ENCODE peak calls at places on chromosomes 4 and X, in eight cellular contexts. K is stomach; L is lower lobe of right lung; U is CD8-positive, alpha-beta memory T cell; J is A549; N is PC-3; R is upper lobe of right lung; P is right lobe of liver. Q is an unnamed sample.

GRCh38 chr4:139493176-139493575 is 39.3 kb downstream of the RAB33B start:
- DNase-seq in K (no peak), L (no peak), U (no peak), J (no peak), N (no peak), R (no peak), P (no peak), Q (no peak)

GRCh38 chrX:18961686-18962085 is 22.2 kb downstream of the PHKA2 start:
- DNase-seq in K (no peak), L (no peak), U (no peak), J (no peak), N (no peak), R (no peak), P (no peak), Q (no peak)

GRCh38 chr4:148893095-148893494 is 450.9 kb upstream of the NR3C2 start:
- DNase-seq in K (peak), L (no peak), U (no peak), J (no peak), N (no peak), R (no peak), P (no peak), Q (no peak)

GRCh38 chrX:56113785-56114436 is 118.2 kb upstream of the KLF8 start:
- DNase-seq in K (no peak), L (no peak), U (no peak), J (no peak), N (peak), R (peak), P (no peak), Q (no peak)

GRCh38 chr4:113116414-113117345 is 67.2 kb downstream of the ANK2 start:
- DNase-seq in K (no peak), L (no peak), U (no peak), J (no peak), N (no peak), R (no peak), P (no peak), Q (no peak)

GRCh38 chrX:32530802-32531403 is 680.4 kb downstream of the DMD start:
- DNase-seq in K (no peak), L (no peak), U (no peak), J (peak), N (peak), R (no peak), P (no peak), Q (no peak)

GRCh38 chr4:93791570-93792195 is 36.9 kb upstream of the ATOH1 start:
- DNase-seq in K (peak), L (peak), U (no peak), J (peak), N (peak), R (no peak), P (no peak), Q (peak)

GRCh38 chr4:94976371-94977011 is 218.7 kb downstream of the BMPR1B start:
- DNase-seq in K (no peak), L (no peak), U (no peak), J (peak), N (peak), R (no peak), P (no peak), Q (no peak)

GRCh38 chr4:44632089-44632488 is 19.3 kb downstream of the YIPF7 start:
- DNase-seq in K (no peak), L (no peak), U (no peak), J (no peak), N (peak), R (no peak), P (no peak), Q (no peak)

GRCh38 chr4:168511780-168512467 is 15.1 kb downstream of the PALLD start:
- DNase-seq in K (no peak), L (no peak), U (peak), J (no peak), N (no peak), R (no peak), P (no peak), Q (no peak)

GRCh38 chrX:105821471-105822081 is 763 bp upstream of the NRK start:
- DNase-seq in K (no peak), L (peak), U (no peak), J (no peak), N (peak), R (peak), P (peak), Q (no peak)

GRCh38 chr4:84503495-84504437 is 4.7 kb upstream of the NKX6-1 start:
- DNase-seq in K (no peak), L (no peak), U (no peak), J (peak), N (peak), R (no peak), P (no peak), Q (peak)

GRCh38 chr4:93688978-93689377 is 139.6 kb upstream of the ATOH1 start:
- DNase-seq in K (no peak), L (no peak), U (no peak), J (no peak), N (no peak), R (no peak), P (no peak), Q (no peak)

GRCh38 chr4:77706717-77707116 is 101.1 kb downstream of the CXCL13 start:
- DNase-seq in K (no peak), L (no peak), U (no peak), J (no peak), N (no peak), R (no peak), P (no peak), Q (no peak)

GRCh38 chr4:78720994-78721677 is 55.0 kb upstream of the BMP2K start:
- DNase-seq in K (no peak), L (no peak), U (no peak), J (no peak), N (no peak), R (no peak), P (no peak), Q (peak)

GRCh38 chr4:122798101-122798500 is 28.5 kb upstream of the FGF2 start:
- DNase-seq in K (no peak), L (no peak), U (no peak), J (peak), N (no peak), R (no peak), P (no peak), Q (peak)

GRCh38 chr4:126470862-126471261 is 1156.1 kb downstream of the FAT4 start:
- DNase-seq in K (no peak), L (no peak), U (no peak), J (no peak), N (peak), R (no peak), P (no peak), Q (no peak)

GRCh38 chr4:126479709-126480108 is 1153.0 kb upstream of the INTU start:
- DNase-seq in K (no peak), L (no peak), U (no peak), J (no peak), N (no peak), R (no peak), P (no peak), Q (no peak)

DNA sequence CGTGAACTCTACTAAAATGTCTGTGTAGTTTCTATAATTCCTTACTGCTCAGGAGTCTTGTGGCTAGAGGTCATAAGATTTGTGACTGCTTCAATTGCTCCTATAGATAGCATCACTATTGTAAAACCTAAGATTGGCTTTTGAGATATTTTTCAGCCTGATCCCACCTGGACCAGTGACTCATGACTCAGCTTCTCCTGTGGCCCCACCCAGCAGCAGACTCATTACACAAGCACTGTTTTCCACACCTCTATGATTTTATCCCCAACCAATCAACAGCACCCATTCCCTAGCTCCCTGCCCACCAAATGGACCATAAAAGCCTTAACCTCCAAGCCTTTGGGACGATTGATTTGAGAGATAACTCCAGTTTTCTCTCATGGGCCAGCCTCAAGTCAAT is 1157.0 kb upstream of the INTU start:
- DNase-seq in K (no peak), L (no peak), U (no peak), J (no peak), N (no peak), R (no peak), P (no peak), Q (no peak)
- H3K27ac ChIP-seq in K (no peak), L (no peak), U (no peak), J (no peak), N (no peak), R (no peak), P (no peak), Q (no peak)

GRCh38 chrX:154375156-154375504 is 696 bp upstream of the FLNA start:
- DNase-seq in K (no peak), L (no peak), U (no peak), J (no peak), N (no peak), R (no peak), P (no peak), Q (no peak)
- H3K4me3 ChIP-seq in K (peak), L (peak), U (no peak), J (peak), N (peak), R (peak), P (no peak), Q (peak)

GRCh38 chrX:155954793-155955192 is 42.7 kb upstream of the IL9R start:
- DNase-seq in K (no peak), L (no peak), U (no peak), J (no peak), N (no peak), R (no peak), P (no peak), Q (no peak)

GRCh38 chrX:155953055-155953454 is 44.4 kb upstream of the IL9R start:
- DNase-seq in K (no peak), L (no peak), U (no peak), J (no peak), N (no peak), R (no peak), P (no peak), Q (no peak)

GRCh38 chrX:155951237-155951789 is 46.2 kb upstream of the IL9R start:
- DNase-seq in K (no peak), L (no peak), U (no peak), J (no peak), N (no peak), R (no peak), P (peak), Q (no peak)

GRCh38 chrX:155949098-155949497 is 48.4 kb upstream of the IL9R start:
- DNase-seq in K (no peak), L (no peak), U (no peak), J (no peak), N (no peak), R (no peak), P (no peak), Q (no peak)
- H3K27ac ChIP-seq in K (no peak), L (no peak), U (no peak), J (no peak), N (no peak), R (no peak), P (no peak), Q (no peak)

GRCh38 chr4:103721251-103721650 is 1.5 kb upstream of the TACR3 start:
- DNase-seq in K (no peak), L (no peak), U (no peak), J (no peak), N (no peak), R (no peak), P (no peak), Q (no peak)

GRCh38 chr4:103720661-103721060 is 876 bp upstream of the TACR3 start:
- DNase-seq in K (no peak), L (no peak), U (no peak), J (no peak), N (no peak), R (no peak), P (no peak), Q (no peak)

GRCh38 chr4:103718993-103719319 is 829 bp downstream of the TACR3 start:
- DNase-seq in K (no peak), L (no peak), U (no peak), J (peak), N (no peak), R (no peak), P (no peak), Q (no peak)

DNA sequence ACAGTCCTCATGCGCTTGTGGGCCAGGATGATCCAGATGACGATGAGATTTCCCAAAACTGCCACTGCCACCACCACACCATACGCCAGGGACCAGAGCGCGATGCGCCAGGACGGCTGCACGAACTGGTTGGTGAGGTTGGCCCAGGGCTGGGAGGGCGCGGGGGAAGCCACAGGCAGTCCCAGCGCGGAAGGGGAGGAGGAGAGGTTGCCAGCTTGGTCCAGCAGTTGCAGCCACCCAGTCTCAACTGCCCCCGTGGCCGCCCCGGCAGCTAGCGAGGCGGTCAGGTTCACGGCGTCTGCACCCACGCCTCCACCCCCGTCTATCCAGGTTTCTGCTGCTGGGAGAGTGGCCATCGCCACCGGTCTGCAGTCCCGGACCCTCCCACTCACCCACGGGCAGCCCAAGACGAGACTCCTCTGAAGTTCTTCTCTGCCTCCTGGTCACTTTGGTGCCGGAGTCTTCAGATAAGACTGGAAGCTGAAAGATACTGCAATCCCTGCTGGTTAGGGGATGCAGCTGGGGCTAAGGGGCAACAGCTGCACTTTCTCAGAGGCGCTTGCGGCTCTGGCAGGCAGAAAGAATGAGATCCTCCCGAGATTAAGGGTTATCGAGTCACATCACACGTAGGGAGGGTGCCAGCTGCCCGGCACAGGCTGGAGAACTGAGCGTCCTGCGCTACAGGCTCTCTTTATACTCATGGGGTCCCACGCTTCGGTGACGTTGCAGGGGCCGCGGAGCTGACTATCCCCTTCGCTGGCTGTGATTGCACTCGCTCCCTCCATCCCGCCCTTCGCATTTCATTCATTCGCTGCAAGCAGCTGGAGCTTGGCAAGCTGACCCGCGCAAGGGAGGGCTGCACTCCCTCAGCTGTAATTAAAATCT is at the start of gene TACR3:
- DNase-seq in K (no peak), L (no peak), U (no peak), J (no peak), N (no peak), R (no peak), P (no peak), Q (no peak)
- H3K4me3 ChIP-seq in K (peak), L (peak), U (no peak), J (no peak), N (no peak), R (peak), P (no peak), Q (no peak)

GRCh38 chrX:140983730-140984129 is 18.7 kb upstream of the SPANXB1 start:
- DNase-seq in K (no peak), L (no peak), U (no peak), J (peak), N (peak), R (no peak), P (no peak), Q (no peak)
- H3K27ac ChIP-seq in K (no peak), L (no peak), U (no peak), J (peak), N (peak), R (no peak), P (no peak), Q (no peak)

DNA sequence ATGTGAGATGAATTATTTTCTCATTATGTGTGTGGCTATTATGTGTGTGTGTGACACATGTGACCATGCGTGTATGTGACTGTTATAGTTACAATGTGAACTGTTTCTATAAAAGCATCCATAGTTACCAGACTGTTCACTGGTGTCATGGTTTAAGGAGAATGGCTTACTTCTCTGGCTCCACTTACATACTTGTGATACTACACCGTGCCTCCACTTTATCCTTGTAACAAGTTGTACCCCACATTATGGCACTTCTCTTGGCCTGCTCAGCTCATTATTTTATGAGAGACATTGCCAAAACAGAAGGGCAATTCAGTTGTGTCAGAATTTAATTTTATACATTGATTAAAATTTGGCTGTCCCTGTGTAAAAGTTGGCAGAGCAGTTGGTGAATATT is 62.5 kb upstream of the TBC1D14 start:
- DNase-seq in K (no peak), L (no peak), U (no peak), J (no peak), N (no peak), R (no peak), P (no peak), Q (no peak)
- H3K4me3 ChIP-seq in K (no peak), L (no peak), U (no peak), J (no peak), N (no peak), R (no peak), P (no peak), Q (no peak)

GRCh38 chr4:13700196-13701140 is 72.9 kb upstream of the BOD1L1 start:
- DNase-seq in K (no peak), L (no peak), U (no peak), J (peak), N (peak), R (no peak), P (no peak), Q (no peak)
- H3K27ac ChIP-seq in K (no peak), L (no peak), U (no peak), J (peak), N (peak), R (no peak), P (peak), Q (no peak)

GRCh38 chr4:159341486-159341885 is 238.6 kb downstream of the RAPGEF2 start:
- DNase-seq in K (no peak), L (no peak), U (no peak), J (no peak), N (no peak), R (no peak), P (no peak), Q (no peak)
- H3K4me3 ChIP-seq in K (no peak), L (no peak), U (no peak), J (no peak), N (no peak), R (no peak), P (no peak), Q (no peak)

Q was measured in heart right ventricle.